ENCODE peak calls at places on chromosomes 3 and 15, in ten cellular contexts. A, L, G, Z, Q, P, S, E, Y and R are unnamed samples. For H3K4me1, the result is how much of the 10 kb centered on the place peaks cover.

GRCh38 chr15:45268135-45268534 is 16.1 kb downstream of the SLC28A2 start:
- DNase-seq in A (no peak), L (peak), G (no peak), Z (no peak), Q (no peak), P (peak), S (no peak), E (no peak), Y (no peak), R (no peak)

GRCh38 chr15:92494791-92495190 is 101.1 kb downstream of the ST8SIA2 start:
- DNase-seq in A (no peak), L (no peak), G (no peak), Z (no peak), Q (no peak), P (no peak), S (no peak), E (no peak), Y (no peak), R (no peak)

GRCh38 chr3:151837057-151837456 is 23.1 kb downstream of the AADAC start:
- DNase-seq in A (no peak), L (no peak), G (peak), Z (peak), Q (peak), P (no peak), S (no peak), E (no peak), Y (no peak), R (no peak)

GRCh38 chr3:161310649-161311423 is 60.5 kb downstream of the SPTSSB start:
- DNase-seq in A (no peak), L (no peak), G (no peak), Z (no peak), Q (no peak), P (peak), S (peak), E (no peak), Y (no peak), R (peak)

GRCh38 chr3:27680517-27681246 is 41.4 kb downstream of the EOMES start:
- DNase-seq in A (no peak), L (no peak), G (peak), Z (no peak), Q (no peak), P (no peak), S (no peak), E (no peak), Y (no peak), R (no peak)

GRCh38 chr15:69782809-69783208 is 314.9 kb downstream of the TLE3 start:
- DNase-seq in A (no peak), L (no peak), G (no peak), Z (no peak), Q (no peak), P (no peak), S (no peak), E (no peak), Y (no peak), R (peak)

GRCh38 chr15:85044894-85045293 is 63.2 kb downstream of the PDE8A start:
- DNase-seq in A (no peak), L (no peak), G (no peak), Z (no peak), Q (no peak), P (no peak), S (no peak), E (no peak), Y (no peak), R (no peak)

GRCh38 chr3:31550452-31551251 is 17.9 kb downstream of the STT3B start:
- DNase-seq in A (no peak), L (no peak), G (peak), Z (no peak), Q (peak), P (peak), S (no peak), E (no peak), Y (no peak), R (peak)

GRCh38 chr3:44992555-44993470 is 16.8 kb downstream of the EXOSC7 start:
- DNase-seq in A (no peak), L (no peak), G (no peak), Z (no peak), Q (peak), P (peak), S (no peak), E (no peak), Y (no peak), R (no peak)

GRCh38 chr3:48466386-48467109 is 20.0 kb downstream of the ATRIP start:
- DNase-seq in A (peak), L (no peak), G (no peak), Z (no peak), Q (no peak), P (peak), S (peak), E (peak), Y (no peak), R (peak)

GRCh38 chr3:48467110-48467454 is 20.5 kb downstream of the ATRIP start:
- DNase-seq in A (no peak), L (no peak), G (no peak), Z (no peak), Q (no peak), P (no peak), S (no peak), E (no peak), Y (no peak), R (no peak)

GRCh38 chr3:48469046-48469915 is 22.7 kb downstream of the ATRIP start:
- DNase-seq in A (no peak), L (no peak), G (no peak), Z (no peak), Q (no peak), P (peak), S (no peak), E (peak), Y (no peak), R (no peak)

GRCh38 chr3:48467473-48468267 is 21.1 kb downstream of the ATRIP start:
- DNase-seq in A (no peak), L (no peak), G (no peak), Z (no peak), Q (no peak), P (no peak), S (no peak), E (peak), Y (no peak), R (no peak)

DNA sequence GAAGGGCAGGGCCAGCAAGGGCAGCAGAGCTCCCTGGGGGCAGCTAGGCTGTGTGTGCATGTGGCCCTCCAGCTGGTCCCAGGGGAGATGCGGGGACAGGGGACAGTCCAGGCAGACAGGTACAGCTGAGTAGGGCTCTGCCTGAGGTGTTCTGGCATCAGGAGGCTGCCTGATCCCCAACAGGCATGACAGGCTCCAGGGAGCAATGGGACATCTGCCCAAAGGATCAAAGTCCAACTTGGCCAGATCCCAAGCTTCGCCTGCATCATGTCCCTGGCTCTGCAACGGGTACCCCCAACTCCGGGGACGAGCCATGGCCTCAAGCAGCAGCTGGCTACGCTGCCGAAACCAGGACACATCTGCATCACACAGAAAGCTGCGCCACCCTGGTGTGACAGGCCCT is 21.8 kb downstream of the ATRIP start:
- DNase-seq in A (no peak), L (peak), G (no peak), Z (no peak), Q (no peak), P (peak), S (no peak), E (peak), Y (no peak), R (no peak)
- H3K4me1 ChIP-seq in A (under half), L (under half), G (under half), Z (under half), Q (half or more), P (under half), S (half or more), E (half or more), Y (under half), R (half or more)

GRCh38 chr3:124887996-124888298 is 782 bp upstream of the ITGB5 start:
- DNase-seq in A (no peak), L (no peak), G (no peak), Z (no peak), Q (no peak), P (no peak), S (no peak), E (no peak), Y (no peak), R (no peak)
- H3K27ac ChIP-seq in A (no peak), L (peak), G (no peak), Z (peak), Q (peak), P (no peak), S (no peak), E (no peak), Y (peak), R (no peak)

GRCh38 chr15:89578146-89578545 is 2.9 kb downstream of the TICRR start:
- DNase-seq in A (no peak), L (no peak), G (no peak), Z (no peak), Q (no peak), P (no peak), S (no peak), E (no peak), Y (no peak), R (no peak)
- H3K4me3 ChIP-seq in A (no peak), L (no peak), G (peak), Z (peak), Q (peak), P (no peak), S (no peak), E (no peak), Y (no peak), R (no peak)

GRCh38 chr15:61184431-61184830 is 44.7 kb downstream of the RORA start:
- DNase-seq in A (no peak), L (no peak), G (no peak), Z (no peak), Q (no peak), P (no peak), S (no peak), E (no peak), Y (no peak), R (no peak)

GRCh38 chr15:61185759-61186158 is 43.3 kb downstream of the RORA start:
- DNase-seq in A (no peak), L (no peak), G (no peak), Z (no peak), Q (no peak), P (no peak), S (no peak), E (no peak), Y (no peak), R (no peak)

GRCh38 chr15:61186905-61187865 is 41.9 kb downstream of the RORA start:
- DNase-seq in A (peak), L (no peak), G (peak), Z (no peak), Q (no peak), P (no peak), S (no peak), E (no peak), Y (peak), R (no peak)

GRCh38 chr15:61188168-61188567 is 40.9 kb downstream of the RORA start:
- DNase-seq in A (no peak), L (no peak), G (no peak), Z (no peak), Q (no peak), P (no peak), S (no peak), E (no peak), Y (no peak), R (no peak)

GRCh38 chr15:61182955-61183354 is 46.1 kb downstream of the RORA start:
- DNase-seq in A (no peak), L (no peak), G (no peak), Z (no peak), Q (no peak), P (no peak), S (no peak), E (no peak), Y (no peak), R (no peak)
- H3K4me1 ChIP-seq in A (under half), L (under half), G (under half), Z (under half), Q (under half), P (under half), S (under half), E (under half), Y (under half), R (under half)